ENCODE peak calls at places on chromosomes 16 and 17, in ten cellular contexts. E is breast epithelium, R is GM06990, Z is fibroblast of the aortic adventitia, T is cardiac fibroblast, K is A549, N is epithelial cell of proximal tubule, H is pancreas, V is HL-60, P is IMR-90. C is an unnamed sample.

GRCh38 chr16:57310801-57311200 is 26.3 kb upstream of the PLLP start:
- DNase-seq in E (no peak), R (no peak), Z (no peak), T (no peak), K (no peak), N (no peak), H (no peak), V (no peak), P (no peak), C (no peak)

GRCh38 chr16:50644730-50645129 is 36.4 kb downstream of the SNX20 start:
- DNase-seq in E (no peak), R (no peak), Z (peak; percentile 55), T (peak; percentile 63), K (peak; percentile 25), N (no peak), H (no peak), V (peak; percentile 56), P (no peak), C (peak; percentile 15)

GRCh38 chr17:79857095-79857494 is 17.9 kb upstream of the CBX4 start:
- DNase-seq in E (peak; percentile 77), R (no peak), Z (no peak), T (no peak), K (no peak), N (no peak), H (no peak), V (no peak), P (no peak), C (no peak)

GRCh38 chr17:28473542-28473941 is at the start of gene SLC13A2:
- DNase-seq in E (no peak), R (no peak), Z (no peak), T (no peak), K (no peak), N (no peak), H (peak; percentile 49), V (no peak), P (no peak), C (no peak)

GRCh38 chr16:4537376-4538066 is 1.1 kb downstream of the CDIP1 start:
- DNase-seq in E (no peak), R (no peak), Z (no peak), T (no peak), K (no peak), N (no peak), H (peak; percentile 80), V (no peak), P (no peak), C (peak; percentile 25)

GRCh38 chr16:26963109-26963508 is 103.6 kb upstream of the C16orf82 start:
- DNase-seq in E (no peak), R (no peak), Z (peak; percentile 26), T (peak; percentile 2), K (peak; percentile 12), N (no peak), H (no peak), V (no peak), P (peak; percentile 36), C (peak; percentile 34)

GRCh38 chr16:72012607-72013006 is 4.1 kb downstream of the DHODH start:
- DNase-seq in E (no peak), R (no peak), Z (no peak), T (no peak), K (no peak), N (no peak), H (no peak), V (no peak), P (no peak), C (no peak)

GRCh38 chr17:2171725-2172446 is 117.0 kb downstream of the HIC1 start:
- DNase-seq in E (peak; percentile 72), R (no peak), Z (peak; percentile 99), T (peak; percentile 99), K (no peak), N (no peak), H (peak; percentile 73), V (no peak), P (peak; percentile 99), C (peak; percentile 99)

GRCh38 chr17:57086069-57086930 is 1.3 kb downstream of the AKAP1 start:
- DNase-seq in E (no peak), R (peak; percentile 53), Z (peak; percentile 14), T (no peak), K (peak; percentile 52), N (no peak), H (peak; percentile 66), V (peak; percentile 45), P (peak; percentile 8), C (peak; percentile 24)

GRCh38 chr16:14125708-14126107 is 54.6 kb downstream of the MRTFB start:
- DNase-seq in E (no peak), R (no peak), Z (no peak), T (no peak), K (no peak), N (no peak), H (no peak), V (no peak), P (no peak), C (no peak)

GRCh38 chr17:10091051-10091450 is 107.4 kb downstream of the GAS7 start:
- DNase-seq in E (no peak), R (no peak), Z (no peak), T (no peak), K (no peak), N (no peak), H (no peak), V (no peak), P (no peak), C (peak; percentile 72)

GRCh38 chr16:25126820-25127232 is 15.3 kb downstream of the LCMT1 start:
- DNase-seq in E (no peak), R (no peak), Z (peak; percentile 90), T (peak; percentile 84), K (peak; percentile 65), N (no peak), H (no peak), V (peak; percentile 15), P (peak; percentile 91), C (peak; percentile 81)

DNA sequence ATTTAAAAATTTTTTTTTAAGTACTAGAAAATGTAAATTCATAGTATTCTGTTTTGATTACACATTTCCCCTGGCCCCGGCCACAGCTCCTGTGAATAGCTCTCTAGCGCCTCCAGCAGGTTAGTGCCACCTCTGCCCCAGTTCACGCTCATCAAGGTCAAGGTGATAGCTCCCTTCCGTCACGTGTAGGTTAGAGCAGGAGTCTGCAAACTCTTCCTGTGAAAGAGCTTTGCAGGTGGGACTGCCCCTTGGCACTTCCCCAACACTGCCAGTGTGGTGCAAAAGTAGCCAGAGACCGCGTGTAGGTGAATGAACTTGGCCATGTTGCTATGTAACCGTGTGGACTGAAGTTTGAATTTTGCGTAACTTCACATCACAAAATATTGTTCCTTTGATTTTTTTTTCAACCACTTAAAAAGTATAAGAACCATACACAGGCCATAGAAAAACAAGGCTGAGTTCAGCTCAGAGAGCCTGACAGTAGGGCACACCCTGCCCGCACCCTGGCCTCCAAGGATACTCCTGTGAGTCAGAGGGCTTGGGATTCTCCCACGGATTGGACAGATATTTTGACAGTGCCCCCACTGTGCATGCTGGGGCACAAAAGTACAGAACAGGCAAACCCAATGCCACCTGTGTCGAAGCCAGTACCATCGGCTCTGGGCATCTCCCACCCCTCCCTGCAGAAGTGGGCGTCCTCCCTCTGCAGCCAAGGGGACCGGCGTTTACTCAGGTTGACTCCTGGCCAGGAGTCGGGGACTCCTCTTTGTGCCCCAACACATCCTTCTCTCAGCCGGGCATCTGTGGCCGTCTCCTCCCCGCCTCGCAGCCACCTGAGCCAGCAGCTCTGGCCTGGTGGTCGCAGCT is 92.0 kb upstream of the CHMP6 start:
- DNase-seq in E (no peak), R (no peak), Z (peak; percentile 9), T (peak; percentile 12), K (peak; percentile 60), N (no peak), H (peak; percentile 56), V (peak; percentile 54), P (peak; percentile 16), C (peak; percentile 40)
- TF ChIP-seq CTCF in E (no peak), R (peak; percentile 65), Z (peak; percentile 62), T (peak; percentile 56), K (peak; percentile 68), N (peak; percentile 78), H (peak; percentile 21), V (peak; percentile 74), P (peak; percentile 65), C (peak; percentile 78)

DNA sequence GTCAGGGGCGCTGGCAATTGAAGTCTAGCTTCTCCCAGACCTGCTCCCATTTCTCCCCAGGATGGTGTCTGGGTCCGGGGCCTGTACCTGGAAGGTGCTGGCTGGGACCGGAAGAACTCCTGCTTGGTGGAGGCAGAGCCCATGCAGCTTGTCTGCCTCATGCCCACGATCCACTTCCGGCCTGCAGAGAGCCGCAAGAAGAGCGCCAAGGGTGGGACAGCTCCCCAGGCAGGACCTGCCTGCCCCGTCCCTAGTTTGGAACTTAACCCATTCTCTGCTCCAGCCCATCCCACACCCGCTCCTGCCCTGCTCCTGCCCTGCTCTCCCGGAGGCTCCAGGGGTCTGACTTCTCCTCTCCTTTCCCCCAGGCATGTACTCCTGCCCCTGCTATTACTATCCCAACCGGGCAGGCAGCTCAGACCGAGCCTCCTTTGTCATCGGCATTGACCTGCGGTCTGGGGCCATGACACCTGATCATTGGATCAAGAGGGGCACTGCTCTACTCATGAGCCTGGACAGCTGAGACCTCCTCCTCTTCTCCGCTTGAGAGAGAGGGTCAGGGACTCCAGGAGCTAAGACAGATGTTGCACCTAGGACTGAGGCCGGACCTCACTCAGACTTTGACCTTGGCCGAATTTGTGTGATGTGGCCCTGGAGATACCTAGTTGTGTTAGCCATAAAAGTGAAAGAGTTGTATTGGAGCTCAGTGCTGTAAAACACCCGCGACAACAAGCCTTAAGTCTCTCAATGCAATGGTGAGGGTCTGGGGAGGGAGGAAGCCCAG is 814 bp upstream of the KDM6B start:
- DNase-seq in E (peak; percentile 47), R (no peak), Z (no peak), T (no peak), K (no peak), N (no peak), H (no peak), V (no peak), P (no peak), C (no peak)
- H3K4me3 ChIP-seq in E (no peak overlapping the region), R (peak overlapping the region; percentile 81), Z (peak overlapping the region; percentile 86), T (peak overlapping the region; percentile 77), K (peak overlapping the region; percentile 60), N (peak overlapping the region; percentile 91), H (no peak overlapping the region), V (peak overlapping the region; percentile 56), P (no peak overlapping the region), C (peak overlapping the region; percentile 80)

GRCh38 chr17:5619088-5619740 is 34.9 kb upstream of the NLRP1 start:
- DNase-seq in E (no peak), R (no peak), Z (no peak), T (no peak), K (no peak), N (no peak), H (no peak), V (no peak), P (no peak), C (no peak)
- TF ChIP-seq CTCF in E (no peak), R (no peak), Z (no peak), T (no peak), K (no peak), N (no peak), H (no peak), V (no peak), P (no peak), C (no peak)

DNA sequence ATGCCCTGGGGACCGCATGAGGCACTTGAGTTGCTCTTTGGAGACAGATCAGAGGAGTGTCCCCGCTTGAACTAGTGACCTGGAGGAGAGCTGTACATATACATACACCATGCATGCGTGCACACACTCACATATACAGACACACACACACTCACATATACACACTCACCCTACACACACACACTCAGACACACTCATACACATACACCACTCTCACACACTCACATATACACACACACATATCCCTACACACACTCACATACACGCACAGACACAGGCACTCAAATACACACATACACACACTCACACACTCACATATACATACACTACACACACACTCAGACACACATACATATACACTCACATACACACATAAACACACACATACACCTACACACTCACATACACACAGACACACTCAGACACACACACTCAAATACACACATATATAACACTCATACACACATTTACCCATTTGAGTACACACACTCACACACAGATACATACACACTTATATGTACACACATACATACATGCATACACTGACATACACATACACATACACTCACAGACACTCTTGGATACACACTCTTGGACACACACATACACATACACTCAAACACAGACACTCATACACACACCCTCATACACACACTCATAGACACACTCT is 5.4 kb upstream of the MPP2 start:
- DNase-seq in E (no peak), R (no peak), Z (no peak), T (no peak), K (no peak), N (no peak), H (no peak), V (no peak), P (no peak), C (no peak)
- H3K4me3 ChIP-seq in E (no peak overlapping the region), R (no peak overlapping the region), Z (no peak overlapping the region), T (no peak overlapping the region), K (no peak overlapping the region), N (no peak overlapping the region), H (no peak overlapping the region), V (no peak overlapping the region), P (no peak overlapping the region), C (no peak overlapping the region)